ENCODE peak calls at places on chromosomes 6 and 20, in five cellular contexts. G is K562, X is GM23248, B is endothelial cell of umbilical vein, Z is keratinocyte. T is an unnamed sample.

GRCh38 chr20:25039697-25040437 is 18.1 kb downstream of the ACSS1 start:
- DNase-seq in Z (no peak), X (peak), G (no peak), B (peak), T (peak)

GRCh38 chr20:10434832-10435812 is at the start of gene SLX4IP:
- DNase-seq in G (peak), X (peak), B (peak), Z (no peak), T (peak)

GRCh38 chr20:57198359-57199072 is 67.9 kb downstream of the BMP7 start:
- DNase-seq in G (no peak), B (no peak), Z (no peak), X (no peak), T (no peak)

GRCh38 chr6:109772961-109773431 is 81.9 kb downstream of the FIG4 start:
- DNase-seq in X (peak), B (no peak), Z (no peak), G (no peak), T (no peak)

GRCh38 chr6:165390475-165390874 is 81.1 kb upstream of the C6orf118 start:
- DNase-seq in Z (no peak), B (no peak), G (no peak), X (no peak), T (no peak)

GRCh38 chr6:163866192-163866591 is 451.7 kb downstream of the QKI start:
- DNase-seq in B (no peak), G (peak), X (no peak), Z (no peak), T (no peak)

GRCh38 chr20:16922834-16923233 is 174.7 kb downstream of the OTOR start:
- DNase-seq in G (no peak), Z (no peak), B (no peak), X (peak), T (peak)

GRCh38 chr6:45327956-45328522 is at the start of gene RUNX2:
- DNase-seq in G (no peak), B (no peak), Z (no peak), X (peak), T (no peak)

GRCh38 chr6:3320238-3320637 is 61.5 kb downstream of the PSMG4 start:
- DNase-seq in G (no peak), B (no peak), X (no peak), Z (no peak), T (no peak)

GRCh38 chr6:31645325-31645724 is 7.1 kb downstream of the BAG6 start:
- DNase-seq in B (no peak), Z (no peak), X (no peak), G (no peak), T (no peak)

GRCh38 chr6:3231213-3232016 is 4.0 kb upstream of the TUBB2B start:
- DNase-seq in X (peak), Z (no peak), B (peak), G (no peak), T (peak)

GRCh38 chr6:33670971-33671370 is 40.5 kb downstream of the UQCC2 start:
- DNase-seq in B (no peak), G (peak), Z (no peak), X (no peak), T (no peak)

GRCh38 chr6:131132360-131132759 is 2.9 kb upstream of the AKAP7 start:
- DNase-seq in G (no peak), B (no peak), X (no peak), Z (no peak), T (no peak)

GRCh38 chr6:84304881-84305280 is 77.4 kb upstream of the CEP162 start:
- DNase-seq in X (no peak), Z (no peak), B (no peak), G (no peak), T (no peak)

GRCh38 chr6:11410539-11411307 is 126.8 kb upstream of the TMEM170B start:
- DNase-seq in Z (no peak), G (no peak), B (peak), X (peak), T (no peak)

GRCh38 chr6:109292420-109292819 is 89.8 kb downstream of the CD164 start:
- DNase-seq in Z (no peak), X (no peak), B (no peak), G (peak), T (no peak)

GRCh38 chr6:138103876-138104275 is 3.3 kb downstream of the PERP start:
- DNase-seq in Z (no peak), G (no peak), X (no peak), B (no peak), T (no peak)

GRCh38 chr6:125197795-125198269 is 44.3 kb downstream of the TPD52L1 start:
- DNase-seq in B (peak), X (peak), Z (no peak), G (no peak), T (peak)

GRCh38 chr6:14818422-14818884 is 427.4 kb upstream of the JARID2 start:
- DNase-seq in G (no peak), Z (no peak), X (peak), B (no peak), T (no peak)

GRCh38 chr6:157151989-157152388 is 171.3 kb downstream of the TMEM242 start:
- DNase-seq in X (peak), G (no peak), Z (no peak), B (peak), T (no peak)

GRCh38 chr20:49615401-49616153 is 47.6 kb upstream of the PTGIS start:
- DNase-seq in X (peak), Z (no peak), G (no peak), B (no peak), T (peak)

GRCh38 chr20:34940126-34940525 is 15.5 kb downstream of the GSS start:
- DNase-seq in B (no peak), Z (no peak), G (no peak), X (no peak), T (no peak)

GRCh38 chr6:14086701-14087100 is 30.9 kb upstream of the CD83 start:
- DNase-seq in B (no peak), Z (no peak), X (peak), G (no peak), T (no peak)

GRCh38 chr6:65091561-65091960 is 615.5 kb downstream of the EYS start:
- DNase-seq in Z (no peak), B (no peak), X (no peak), G (no peak), T (no peak)

GRCh38 chr6:30169658-30170614 is 6.6 kb downstream of the TRIM15 start:
- DNase-seq in B (peak), Z (no peak), G (peak), X (peak), T (peak)

GRCh38 chr6:1105833-1106400 is 206.0 kb upstream of the FOXQ1 start:
- DNase-seq in B (no peak), G (no peak), X (peak), Z (no peak), T (no peak)

GRCh38 chr6:160398674-160399271 is 50.6 kb downstream of the SLC22A3 start:
- DNase-seq in Z (no peak), X (peak), B (no peak), G (no peak), T (no peak)

GRCh38 chr6:1336246-1336843 is 24.4 kb downstream of the FOXQ1 start:
- DNase-seq in B (no peak), X (peak), Z (no peak), G (no peak), T (peak)

GRCh38 chr6:104771258-104771832 is 88.4 kb downstream of the HACE1 start:
- DNase-seq in Z (no peak), B (peak), G (peak), X (peak), T (no peak)

GRCh38 chr6:4804095-4804494 is 27.9 kb downstream of the CDYL start:
- DNase-seq in Z (peak), B (no peak), G (no peak), X (peak), T (peak)

GRCh38 chr6:108337721-108338120 is 42.9 kb downstream of the AFG1L start:
- DNase-seq in X (no peak), B (no peak), Z (no peak), G (no peak), T (no peak)

GRCh38 chr6:149987602-149988107 is 23.9 kb downstream of the ULBP1 start:
- DNase-seq in B (no peak), X (no peak), G (no peak), Z (no peak), T (no peak)
- TF ChIP-seq EZH2 in B (no peak), X (peak), G (no peak), Z (no peak), T (no peak)

DNA sequence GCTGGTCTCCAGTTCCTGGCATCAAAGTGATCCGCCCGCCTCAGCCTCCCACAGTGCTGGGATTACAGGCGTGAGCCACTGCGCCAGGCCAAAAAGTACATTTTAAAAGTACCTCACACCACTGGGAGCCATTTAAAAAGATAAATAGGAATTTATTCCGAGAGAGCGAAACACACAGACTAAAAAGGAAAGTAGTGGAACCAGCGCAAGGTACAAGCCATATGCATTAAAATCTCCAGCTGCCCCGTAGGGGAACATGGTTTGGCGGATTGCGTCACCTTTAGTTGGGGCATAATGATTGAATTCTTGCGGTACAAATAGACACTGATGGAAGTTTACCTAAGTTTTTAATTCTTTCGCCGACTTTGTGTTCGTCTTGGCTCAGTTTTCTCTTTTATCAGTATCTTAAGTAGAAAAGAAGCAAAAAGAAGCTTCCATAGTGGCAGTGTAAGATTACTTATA is 1.3 kb downstream of the RAD21L1 start:
- DNase-seq in B (no peak), X (no peak), G (no peak), Z (no peak), T (no peak)
- TF ChIP-seq EZH2 in B (no peak), X (no peak), G (no peak), Z (peak), T (no peak)

DNA sequence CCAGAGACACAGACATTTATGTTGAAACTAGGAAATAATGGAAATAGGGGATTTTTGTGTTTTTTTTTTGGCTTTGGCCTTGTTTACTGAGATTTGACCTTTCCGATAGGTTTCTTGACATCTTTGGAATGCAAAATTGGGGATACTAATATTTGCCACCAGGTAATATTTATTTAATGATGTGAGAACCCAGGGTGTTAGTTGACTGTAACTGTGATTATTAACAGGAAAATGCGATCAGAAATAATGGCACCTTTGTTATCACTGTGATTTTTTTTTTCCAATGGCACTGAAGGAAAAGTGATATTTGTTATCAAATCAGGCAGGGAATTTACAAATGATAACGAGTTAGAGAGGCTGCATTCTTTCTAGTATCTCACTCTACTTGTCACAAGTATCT is 330.5 kb downstream of the SOX4 start:
- DNase-seq in B (no peak), G (no peak), Z (no peak), X (no peak), T (no peak)
- TF ChIP-seq EZH2 in B (no peak), G (no peak), Z (no peak), X (no peak), T (no peak)

DNA sequence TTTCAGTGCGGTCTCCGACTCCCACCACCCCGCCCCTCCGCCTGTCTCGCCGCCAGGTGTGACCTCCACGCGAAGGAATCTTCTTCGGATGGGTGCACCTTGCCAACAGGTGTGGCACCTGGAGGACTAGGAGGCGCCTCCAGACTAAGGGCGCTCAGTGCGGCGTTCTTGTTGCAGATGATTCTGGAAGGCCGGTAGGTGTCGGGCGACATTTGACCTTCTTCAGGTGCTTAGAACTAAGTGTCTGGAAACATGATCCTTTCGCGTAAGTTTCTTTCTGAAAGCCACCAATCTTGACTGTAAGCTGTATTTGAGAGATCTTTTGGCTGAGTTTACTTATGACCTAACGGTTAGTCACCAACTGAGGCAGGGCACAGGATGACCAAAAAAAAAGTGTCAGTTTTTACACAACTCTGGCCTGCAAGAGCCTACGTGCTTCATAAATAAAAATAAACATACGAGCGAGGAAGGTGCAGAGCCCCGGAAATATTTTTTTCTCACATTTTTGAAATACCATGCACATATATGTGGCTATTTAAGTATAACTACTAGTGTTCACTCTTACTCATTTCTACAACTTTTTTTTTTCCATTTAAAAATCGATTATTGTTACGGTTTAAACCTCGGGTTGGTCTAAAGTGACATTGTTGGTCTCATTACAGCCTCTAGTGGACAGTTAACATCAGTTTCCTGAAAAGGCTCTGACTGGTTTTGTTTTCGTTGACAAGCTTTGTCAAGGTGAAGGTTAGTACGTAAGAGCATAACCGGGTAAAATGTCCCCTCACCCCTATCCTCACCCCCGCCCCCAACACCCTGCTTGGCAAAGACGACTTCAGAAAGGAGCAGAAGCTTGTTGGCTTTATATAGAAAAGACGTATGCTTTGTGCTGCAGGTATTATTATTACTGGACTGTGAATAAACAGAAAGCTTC is 1.6 kb upstream of the ATXN1 start:
- DNase-seq in X (peak), B (peak), Z (no peak), G (peak), T (peak)
- TF ChIP-seq EZH2 in X (no peak), B (no peak), Z (no peak), G (no peak), T (no peak)

GRCh38 chr20:38724603-38725457 is 544 bp downstream of the SLC32A1 start:
- DNase-seq in B (no peak), G (no peak), X (no peak), Z (no peak), T (no peak)
- TF ChIP-seq EZH2 in B (peak), G (no peak), X (peak), Z (peak), T (no peak)

T was measured in PC-9.